ENCODE peak calls at places on chromosome 12, in eight cellular contexts. One of them, this sample, is unnamed. For H3K4me1 and H3K9me3, the result is how much of the 10 kb centered on the place peaks cover.

GRCh38 chr12:11652351-11653040 is 3.0 kb downstream of the ETV6 start:
- DNase-seq in Panc1: no peak
- DNase-seq in tibial nerve: peak
- DNase-seq in body of pancreas: no peak
- DNase-seq in IMR-90: peak
- DNase-seq in effector memory CD4-positive, alpha-beta T cell: no peak
- DNase-seq in astrocyte: peak
- DNase-seq in lung: no peak
- DNase-seq in this sample: peak

GRCh38 chr12:105334568-105334967 is 4.1 kb downstream of the C12orf75 start:
- DNase-seq in Panc1: no peak
- DNase-seq in tibial nerve: no peak
- DNase-seq in body of pancreas: no peak
- DNase-seq in IMR-90: peak
- DNase-seq in effector memory CD4-positive, alpha-beta T cell: no peak
- DNase-seq in astrocyte: peak
- DNase-seq in lung: no peak
- DNase-seq in this sample: peak

GRCh38 chr12:39442895-39443703 is at the start of gene KIF21A:
- DNase-seq in Panc1: peak
- DNase-seq in tibial nerve: peak
- DNase-seq in body of pancreas: peak
- DNase-seq in IMR-90: peak
- DNase-seq in effector memory CD4-positive, alpha-beta T cell: peak
- DNase-seq in astrocyte: peak
- DNase-seq in lung: peak
- DNase-seq in this sample: peak

GRCh38 chr12:34403706-34404376 is 381.5 kb downstream of the ALG10 start:
- DNase-seq in Panc1: no peak
- DNase-seq in tibial nerve: no peak
- DNase-seq in body of pancreas: peak
- DNase-seq in IMR-90: no peak
- DNase-seq in effector memory CD4-positive, alpha-beta T cell: no peak
- DNase-seq in astrocyte: no peak
- DNase-seq in lung: peak
- DNase-seq in this sample: peak

GRCh38 chr12:110561471-110562201 is 21.5 kb downstream of the PPTC7 start:
- DNase-seq in Panc1: no peak
- DNase-seq in tibial nerve: no peak
- DNase-seq in body of pancreas: no peak
- DNase-seq in IMR-90: no peak
- DNase-seq in effector memory CD4-positive, alpha-beta T cell: no peak
- DNase-seq in astrocyte: no peak
- DNase-seq in lung: no peak
- DNase-seq in this sample: no peak

GRCh38 chr12:14930299-14930698 is 8.0 kb downstream of the ERP27 start:
- DNase-seq in Panc1: no peak
- DNase-seq in tibial nerve: no peak
- DNase-seq in body of pancreas: no peak
- DNase-seq in IMR-90: peak
- DNase-seq in effector memory CD4-positive, alpha-beta T cell: no peak
- DNase-seq in astrocyte: peak
- DNase-seq in lung: no peak
- DNase-seq in this sample: no peak

GRCh38 chr12:40184493-40185302 is 40.1 kb upstream of the LRRK2 start:
- DNase-seq in Panc1: no peak
- DNase-seq in tibial nerve: no peak
- DNase-seq in body of pancreas: no peak
- DNase-seq in IMR-90: no peak
- DNase-seq in effector memory CD4-positive, alpha-beta T cell: no peak
- DNase-seq in astrocyte: no peak
- DNase-seq in lung: no peak
- DNase-seq in this sample: no peak

GRCh38 chr12:29317556-29318363 is 63.2 kb downstream of the ERGIC2 start:
- DNase-seq in Panc1: peak
- DNase-seq in tibial nerve: peak
- DNase-seq in body of pancreas: no peak
- DNase-seq in IMR-90: peak
- DNase-seq in effector memory CD4-positive, alpha-beta T cell: peak
- DNase-seq in astrocyte: peak
- DNase-seq in lung: no peak
- DNase-seq in this sample: peak

GRCh38 chr12:100913872-100914600 is 119.5 kb downstream of the ANO4 start:
- DNase-seq in Panc1: no peak
- DNase-seq in tibial nerve: no peak
- DNase-seq in body of pancreas: no peak
- DNase-seq in IMR-90: peak
- DNase-seq in effector memory CD4-positive, alpha-beta T cell: no peak
- DNase-seq in astrocyte: no peak
- DNase-seq in lung: no peak
- DNase-seq in this sample: no peak

GRCh38 chr12:102634216-102634615 is 153.9 kb upstream of the IGF1 start:
- DNase-seq in Panc1: no peak
- DNase-seq in tibial nerve: peak
- DNase-seq in body of pancreas: no peak
- DNase-seq in IMR-90: peak
- DNase-seq in effector memory CD4-positive, alpha-beta T cell: no peak
- DNase-seq in astrocyte: peak
- DNase-seq in lung: no peak
- DNase-seq in this sample: no peak

GRCh38 chr12:53722450-53723041 is 4.7 kb downstream of the CALCOCO1 start:
- DNase-seq in Panc1: no peak
- DNase-seq in tibial nerve: no peak
- DNase-seq in body of pancreas: no peak
- DNase-seq in IMR-90: peak
- DNase-seq in effector memory CD4-positive, alpha-beta T cell: no peak
- DNase-seq in astrocyte: no peak
- DNase-seq in lung: no peak
- DNase-seq in this sample: no peak

GRCh38 chr12:25719505-25719904 is 166.4 kb upstream of the LMNTD1 start:
- DNase-seq in Panc1: no peak
- DNase-seq in tibial nerve: no peak
- DNase-seq in body of pancreas: no peak
- DNase-seq in IMR-90: peak
- DNase-seq in effector memory CD4-positive, alpha-beta T cell: no peak
- DNase-seq in astrocyte: peak
- DNase-seq in lung: no peak
- DNase-seq in this sample: no peak

GRCh38 chr12:108860443-108860842 is 3.1 kb upstream of the SSH1 start:
- DNase-seq in Panc1: no peak
- DNase-seq in tibial nerve: no peak
- DNase-seq in body of pancreas: no peak
- DNase-seq in IMR-90: no peak
- DNase-seq in effector memory CD4-positive, alpha-beta T cell: no peak
- DNase-seq in astrocyte: no peak
- DNase-seq in lung: no peak
- DNase-seq in this sample: no peak

GRCh38 chr12:66241061-66242043 is 52.3 kb downstream of the IRAK3 start:
- DNase-seq in Panc1: no peak
- DNase-seq in tibial nerve: no peak
- DNase-seq in body of pancreas: no peak
- DNase-seq in IMR-90: peak
- DNase-seq in effector memory CD4-positive, alpha-beta T cell: no peak
- DNase-seq in astrocyte: peak
- DNase-seq in lung: no peak
- DNase-seq in this sample: no peak

GRCh38 chr12:113077057-113077858 is 20.7 kb downstream of the DTX1 start:
- DNase-seq in Panc1: no peak
- DNase-seq in tibial nerve: no peak
- DNase-seq in body of pancreas: no peak
- DNase-seq in IMR-90: no peak
- DNase-seq in effector memory CD4-positive, alpha-beta T cell: no peak
- DNase-seq in astrocyte: no peak
- DNase-seq in lung: no peak
- DNase-seq in this sample: no peak

GRCh38 chr12:55641595-55641994 is 4.9 kb downstream of the OR10P1 start:
- DNase-seq in Panc1: no peak
- DNase-seq in tibial nerve: no peak
- DNase-seq in body of pancreas: no peak
- DNase-seq in IMR-90: no peak
- DNase-seq in effector memory CD4-positive, alpha-beta T cell: no peak
- DNase-seq in astrocyte: no peak
- DNase-seq in lung: no peak
- DNase-seq in this sample: no peak

GRCh38 chr12:102438047-102438822 is 42.1 kb downstream of the IGF1 start:
- DNase-seq in Panc1: no peak
- DNase-seq in tibial nerve: no peak
- DNase-seq in body of pancreas: no peak
- DNase-seq in IMR-90: peak
- DNase-seq in effector memory CD4-positive, alpha-beta T cell: no peak
- DNase-seq in astrocyte: peak
- DNase-seq in lung: no peak
- DNase-seq in this sample: no peak

GRCh38 chr12:6553051-6553868 is 2.6 kb downstream of the IFFO1 start:
- DNase-seq in Panc1: no peak
- DNase-seq in tibial nerve: peak
- DNase-seq in body of pancreas: no peak
- DNase-seq in IMR-90: peak
- DNase-seq in effector memory CD4-positive, alpha-beta T cell: no peak
- DNase-seq in astrocyte: peak
- DNase-seq in lung: no peak
- DNase-seq in this sample: no peak

GRCh38 chr12:6550294-6551062 is 5.4 kb downstream of the IFFO1 start:
- DNase-seq in Panc1: no peak
- DNase-seq in tibial nerve: no peak
- DNase-seq in body of pancreas: no peak
- DNase-seq in IMR-90: no peak
- DNase-seq in effector memory CD4-positive, alpha-beta T cell: no peak
- DNase-seq in astrocyte: no peak
- DNase-seq in lung: no peak
- DNase-seq in this sample: no peak

GRCh38 chr12:6551063-6551461 is 4.8 kb downstream of the IFFO1 start:
- DNase-seq in Panc1: no peak
- DNase-seq in tibial nerve: no peak
- DNase-seq in body of pancreas: no peak
- DNase-seq in IMR-90: no peak
- DNase-seq in effector memory CD4-positive, alpha-beta T cell: no peak
- DNase-seq in astrocyte: no peak
- DNase-seq in lung: no peak
- DNase-seq in this sample: no peak

GRCh38 chr12:6551496-6552139 is 4.2 kb downstream of the IFFO1 start:
- DNase-seq in Panc1: no peak
- DNase-seq in tibial nerve: peak
- DNase-seq in body of pancreas: no peak
- DNase-seq in IMR-90: peak
- DNase-seq in effector memory CD4-positive, alpha-beta T cell: no peak
- DNase-seq in astrocyte: peak
- DNase-seq in lung: no peak
- DNase-seq in this sample: no peak

GRCh38 chr12:6552140-6552551 is 3.7 kb downstream of the IFFO1 start:
- DNase-seq in Panc1: no peak
- DNase-seq in tibial nerve: no peak
- DNase-seq in body of pancreas: no peak
- DNase-seq in IMR-90: no peak
- DNase-seq in effector memory CD4-positive, alpha-beta T cell: no peak
- DNase-seq in astrocyte: no peak
- DNase-seq in lung: no peak
- DNase-seq in this sample: no peak
- H3K4me3 ChIP-seq in Panc1: no peak
- H3K4me3 ChIP-seq in tibial nerve: no peak
- H3K4me3 ChIP-seq in body of pancreas: no peak
- H3K4me3 ChIP-seq in IMR-90: no peak
- H3K4me3 ChIP-seq in effector memory CD4-positive, alpha-beta T cell: no peak
- H3K4me3 ChIP-seq in astrocyte: peak
- H3K4me3 ChIP-seq in lung: no peak
- H3K4me3 ChIP-seq in this sample: no peak

GRCh38 chr12:57134949-57135348 is 6.7 kb downstream of the LRP1 start:
- DNase-seq in Panc1: no peak
- DNase-seq in tibial nerve: no peak
- DNase-seq in body of pancreas: no peak
- DNase-seq in IMR-90: no peak
- DNase-seq in effector memory CD4-positive, alpha-beta T cell: no peak
- DNase-seq in astrocyte: no peak
- DNase-seq in lung: no peak
- DNase-seq in this sample: no peak

GRCh38 chr12:57138526-57139272 is 8.7 kb downstream of the LRP1-AS start:
- DNase-seq in Panc1: no peak
- DNase-seq in tibial nerve: peak
- DNase-seq in body of pancreas: no peak
- DNase-seq in IMR-90: no peak
- DNase-seq in effector memory CD4-positive, alpha-beta T cell: no peak
- DNase-seq in astrocyte: no peak
- DNase-seq in lung: peak
- DNase-seq in this sample: peak

GRCh38 chr12:57133916-57134315 is 5.6 kb downstream of the LRP1 start:
- DNase-seq in Panc1: no peak
- DNase-seq in tibial nerve: no peak
- DNase-seq in body of pancreas: no peak
- DNase-seq in IMR-90: no peak
- DNase-seq in effector memory CD4-positive, alpha-beta T cell: no peak
- DNase-seq in astrocyte: no peak
- DNase-seq in lung: no peak
- DNase-seq in this sample: peak

GRCh38 chr12:57135487-57135886 is 7.2 kb downstream of the LRP1 start:
- DNase-seq in Panc1: no peak
- DNase-seq in tibial nerve: no peak
- DNase-seq in body of pancreas: no peak
- DNase-seq in IMR-90: peak
- DNase-seq in effector memory CD4-positive, alpha-beta T cell: no peak
- DNase-seq in astrocyte: no peak
- DNase-seq in lung: no peak
- DNase-seq in this sample: no peak

GRCh38 chr12:57135939-57136338 is 7.7 kb downstream of the LRP1 start:
- DNase-seq in Panc1: no peak
- DNase-seq in tibial nerve: no peak
- DNase-seq in body of pancreas: no peak
- DNase-seq in IMR-90: peak
- DNase-seq in effector memory CD4-positive, alpha-beta T cell: no peak
- DNase-seq in astrocyte: no peak
- DNase-seq in lung: no peak
- DNase-seq in this sample: no peak
- H3K4me1 ChIP-seq in Panc1: under half
- H3K4me1 ChIP-seq in tibial nerve: half or more
- H3K4me1 ChIP-seq in body of pancreas: under half
- H3K4me1 ChIP-seq in IMR-90: half or more
- H3K4me1 ChIP-seq in effector memory CD4-positive, alpha-beta T cell: under half
- H3K4me1 ChIP-seq in astrocyte: half or more
- H3K4me1 ChIP-seq in lung: under half
- H3K4me1 ChIP-seq in this sample: under half

DNA sequence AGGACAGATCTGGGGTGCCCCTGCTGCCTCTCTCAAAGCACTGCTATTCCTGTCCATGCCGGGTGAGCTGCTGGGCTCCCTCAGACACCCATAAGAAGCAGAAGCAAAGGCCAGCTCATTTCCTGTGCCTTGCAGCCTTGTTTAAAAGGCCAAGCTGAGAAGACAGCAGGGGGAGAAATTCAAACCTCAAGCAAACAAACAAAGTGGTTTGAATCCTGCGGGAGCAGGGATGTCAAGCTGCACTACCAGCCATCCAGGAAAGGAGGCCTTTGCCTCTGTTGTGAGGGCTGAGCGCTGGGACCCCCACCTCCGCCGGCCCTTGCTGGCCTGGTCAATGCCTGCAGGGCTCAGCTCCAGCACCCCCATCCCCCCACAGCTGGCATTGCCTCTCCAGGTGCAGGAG is 176.5 kb downstream of the PIWIL1 start:
- DNase-seq in Panc1: no peak
- DNase-seq in tibial nerve: no peak
- DNase-seq in body of pancreas: no peak
- DNase-seq in IMR-90: no peak
- DNase-seq in effector memory CD4-positive, alpha-beta T cell: no peak
- DNase-seq in astrocyte: no peak
- DNase-seq in lung: no peak
- DNase-seq in this sample: no peak
- H3K9me3 ChIP-seq in Panc1: under half
- H3K9me3 ChIP-seq in tibial nerve: under half
- H3K9me3 ChIP-seq in body of pancreas: under half
- H3K9me3 ChIP-seq in IMR-90: under half
- H3K9me3 ChIP-seq in effector memory CD4-positive, alpha-beta T cell: under half
- H3K9me3 ChIP-seq in astrocyte: under half
- H3K9me3 ChIP-seq in lung: under half
- H3K9me3 ChIP-seq in this sample: under half

GRCh38 chr12:49904601-49905000 is 901 bp upstream of the FAIM2 start:
- DNase-seq in Panc1: no peak
- DNase-seq in tibial nerve: no peak
- DNase-seq in body of pancreas: no peak
- DNase-seq in IMR-90: no peak
- DNase-seq in effector memory CD4-positive, alpha-beta T cell: no peak
- DNase-seq in astrocyte: no peak
- DNase-seq in lung: no peak
- DNase-seq in this sample: no peak
- H3K4me3 ChIP-seq in Panc1: no peak
- H3K4me3 ChIP-seq in tibial nerve: no peak
- H3K4me3 ChIP-seq in body of pancreas: no peak
- H3K4me3 ChIP-seq in IMR-90: no peak
- H3K4me3 ChIP-seq in effector memory CD4-positive, alpha-beta T cell: no peak
- H3K4me3 ChIP-seq in astrocyte: no peak
- H3K4me3 ChIP-seq in lung: no peak
- H3K4me3 ChIP-seq in this sample: no peak